ENCODE peak calls at places on chromosome 11, in six cellular contexts. K is sciatic nerve; L is DMS53; N is stimulated activated CD4-positive, alpha-beta T cell treated with anti-CD3 and anti-CD28 coated beads, Interleukin-12 subunit alpha, Interleukin-12 subunit beta, amount 100 ng/mL, for 4 hours; H is cardiac fibroblast; X is naive B cell. Y is an unnamed sample.

GRCh38 chr11:118915396-118915795 is 10.3 kb downstream of the BCL9L start:
- DNase-seq in K (no peak), L (no peak), N (no peak), H (no peak), X (no peak), Y (no peak)

GRCh38 chr11:103530257-103530656 is 421.0 kb downstream of the DYNC2H1 start:
- DNase-seq in K (no peak), L (no peak), N (no peak), H (peak; percentile 64), X (no peak), Y (no peak)

GRCh38 chr11:44090539-44090938 is 4.9 kb upstream of the EXT2 start:
- DNase-seq in K (no peak), L (no peak), N (no peak), H (no peak), X (no peak), Y (no peak)

GRCh38 chr11:73420136-73420535 is 43.9 kb downstream of the RELT start:
- DNase-seq in K (no peak), L (no peak), N (no peak), H (no peak), X (no peak), Y (no peak)

GRCh38 chr11:62132689-62133293 is 9.0 kb downstream of the INCENP start:
- DNase-seq in K (no peak), L (no peak), N (no peak), H (no peak), X (no peak), Y (no peak)

GRCh38 chr11:70364745-70365535 is 33.4 kb upstream of the CTTN start:
- DNase-seq in K (no peak), L (no peak), N (peak; percentile 52), H (no peak), X (no peak), Y (no peak)

GRCh38 chr11:36462321-36462720 is 47.8 kb downstream of the TRAF6 start:
- DNase-seq in K (no peak), L (no peak), N (no peak), H (no peak), X (no peak), Y (no peak)

GRCh38 chr11:69209421-69209820 is 53.7 kb downstream of the SMIM38 start:
- DNase-seq in K (peak; percentile 43), L (no peak), N (no peak), H (no peak), X (no peak), Y (no peak)

GRCh38 chr11:112265659-112266409 is 5.2 kb upstream of the PLET1 start:
- DNase-seq in K (no peak), L (no peak), N (no peak), H (no peak), X (no peak), Y (no peak)

GRCh38 chr11:126601550-126602215 is 246.2 kb downstream of the ST3GAL4 start:
- DNase-seq in K (no peak), L (no peak), N (no peak), H (no peak), X (no peak), Y (no peak)

GRCh38 chr11:128520886-128521696 is 66.3 kb downstream of the ETS1 start:
- DNase-seq in K (no peak), L (peak; percentile 40), N (no peak), H (peak; percentile 49), X (peak; percentile 37), Y (no peak)

GRCh38 chr11:86916330-86916729 is 38.9 kb downstream of the FZD4 start:
- DNase-seq in K (no peak), L (peak; percentile 48), N (no peak), H (peak; percentile 93), X (no peak), Y (peak; percentile 10)

GRCh38 chr11:78210000-78210608 is 21.4 kb downstream of the USP35 start:
- DNase-seq in K (peak; percentile 45), L (no peak), N (no peak), H (no peak), X (no peak), Y (no peak)

GRCh38 chr11:72831521-72832300 is 17.5 kb downstream of the ATG16L2 start:
- DNase-seq in K (peak; percentile 90), L (peak; percentile 97), N (peak; percentile 57), H (peak; percentile 85), X (no peak), Y (peak; percentile 66)

GRCh38 chr11:121936781-121937447 is 179.1 kb downstream of the BLID start:
- DNase-seq in K (no peak), L (no peak), N (no peak), H (peak; percentile 90), X (no peak), Y (peak; percentile 19)

GRCh38 chr11:116844722-116845121 is 7.3 kb upstream of the APOA1 start:
- DNase-seq in K (no peak), L (no peak), N (no peak), H (no peak), X (no peak), Y (no peak)

GRCh38 chr11:128318856-128319474 is 268.4 kb downstream of the ETS1 start:
- DNase-seq in K (no peak), L (no peak), N (peak; percentile 53), H (peak; percentile 37), X (peak; percentile 62), Y (no peak)

GRCh38 chr11:88623536-88623935 is 286.0 kb upstream of the CTSC start:
- DNase-seq in K (no peak), L (no peak), N (no peak), H (no peak), X (no peak), Y (no peak)

GRCh38 chr11:12435264-12435663 is 57.9 kb downstream of the PARVA start:
- DNase-seq in K (no peak), L (no peak), N (no peak), H (no peak), X (no peak), Y (no peak)

GRCh38 chr11:8777907-8778767 is 95.5 kb downstream of the RPL27A start:
- DNase-seq in K (no peak), L (no peak), N (no peak), H (no peak), X (no peak), Y (peak; percentile 78)

GRCh38 chr11:60971520-60971919 is at the start of gene CD6:
- DNase-seq in K (no peak), L (no peak), N (peak; percentile 61), H (no peak), X (peak; percentile 63), Y (no peak)

GRCh38 chr11:46850829-46851380 is 4.8 kb upstream of the CKAP5 start:
- DNase-seq in K (no peak), L (no peak), N (no peak), H (no peak), X (no peak), Y (peak; percentile 3)

GRCh38 chr11:119284344-119285157 is 32.4 kb downstream of the MCAM start:
- DNase-seq in K (no peak), L (peak; percentile 49), N (no peak), H (peak; percentile 60), X (peak; percentile 49), Y (no peak)

GRCh38 chr11:114343493-114343892 is 47.3 kb downstream of the NNMT start:
- DNase-seq in K (no peak), L (no peak), N (no peak), H (no peak), X (no peak), Y (no peak)

GRCh38 chr11:2860636-2861035 is 24.9 kb downstream of the CDKN1C start:
- DNase-seq in K (no peak), L (peak; percentile 25), N (no peak), H (peak; percentile 49), X (no peak), Y (peak; percentile 51)

GRCh38 chr11:62217191-62217748 is 8.8 kb downstream of the SCGB2A1 start:
- DNase-seq in K (no peak), L (peak; percentile 65), N (no peak), H (peak; percentile 52), X (no peak), Y (no peak)

GRCh38 chr11:100777118-100777517 is 90.0 kb downstream of the ARHGAP42 start:
- DNase-seq in K (no peak), L (peak; percentile 79), N (no peak), H (no peak), X (no peak), Y (no peak)

GRCh38 chr11:13486926-13487660 is 8.7 kb downstream of the PTH start:
- DNase-seq in K (peak; percentile 60), L (peak; percentile 93), N (peak; percentile 65), H (peak; percentile 35), X (peak; percentile 67), Y (peak; percentile 32)

GRCh38 chr11:71078482-71078881 is 173.9 kb downstream of the SHANK2 start:
- DNase-seq in K (no peak), L (peak; percentile 51), N (no peak), H (no peak), X (no peak), Y (peak; percentile 10)

GRCh38 chr11:2168286-2169000 is 3.2 kb downstream of the TH start:
- DNase-seq in K (no peak), L (peak; percentile 44), N (no peak), H (no peak), X (no peak), Y (no peak)

GRCh38 chr11:47152953-47153950 is 23.4 kb downstream of the ARFGAP2 start:
- DNase-seq in K (peak; percentile 88), L (peak; percentile 86), N (peak; percentile 47), H (peak; percentile 84), X (peak; percentile 45), Y (peak; percentile 66)

GRCh38 chr11:44979536-44980399 is 29.1 kb upstream of the TP53I11 start:
- DNase-seq in K (no peak), L (peak; percentile 97), N (no peak), H (peak; percentile 62), X (no peak), Y (no peak)

Y was measured in MG63.